ENCODE peak calls at places on chromosomes 12 and 14, in six cellular contexts. M, J, Q, C, A and R are unnamed samples.

GRCh38 chr12:109074866-109075265 is 18.4 kb downstream of the ALKBH2 start:
- DNase-seq in M (no peak), J (no peak), Q (no peak), C (no peak), A (no peak), R (no peak)

GRCh38 chr12:48927261-48927660 is 2.0 kb upstream of the FKBP11 start:
- DNase-seq in M (no peak), J (no peak), Q (peak; percentile 96), C (peak; percentile 69), A (no peak), R (no peak)

GRCh38 chr12:130650131-130650530 is 66.0 kb downstream of the RIMBP2 start:
- DNase-seq in M (no peak), J (no peak), Q (no peak), C (no peak), A (peak; percentile 32), R (no peak)

GRCh38 chr14:44895716-44896115 is 66.0 kb downstream of the KLHL28 start:
- DNase-seq in M (no peak), J (no peak), Q (peak; percentile 90), C (peak; percentile 82), A (no peak), R (peak; percentile 80)

GRCh38 chr12:104480826-104481457 is 24.2 kb downstream of the CHST11 start:
- DNase-seq in M (no peak), J (no peak), Q (peak; percentile 79), C (peak; percentile 83), A (no peak), R (no peak)

GRCh38 chr12:66819587-66819986 is 140.7 kb upstream of the GRIP1 start:
- DNase-seq in M (no peak), J (no peak), Q (no peak), C (no peak), A (no peak), R (no peak)

GRCh38 chr12:80504389-80505153 is 60.5 kb downstream of the PTPRQ start:
- DNase-seq in M (peak; percentile 12), J (no peak), Q (peak; percentile 17), C (peak; percentile 46), A (no peak), R (no peak)

GRCh38 chr14:85856430-85856829 is 326.5 kb downstream of the FLRT2 start:
- DNase-seq in M (no peak), J (no peak), Q (no peak), C (peak; percentile 45), A (no peak), R (no peak)

GRCh38 chr14:50127802-50128201 is 11.4 kb upstream of the VCPKMT start:
- DNase-seq in M (no peak), J (no peak), Q (no peak), C (no peak), A (no peak), R (no peak)

GRCh38 chr14:36514278-36515104 is 5.5 kb downstream of the NKX2-1 start:
- DNase-seq in M (no peak), J (no peak), Q (no peak), C (no peak), A (peak; percentile 43), R (no peak)

GRCh38 chr12:92226036-92226661 is 80.5 kb upstream of the BTG1 start:
- DNase-seq in M (no peak), J (no peak), Q (peak; percentile 28), C (peak; percentile 58), A (no peak), R (no peak)

GRCh38 chr14:104425171-104425681 is 154.3 kb upstream of the C14orf180 start:
- DNase-seq in M (no peak), J (no peak), Q (no peak), C (no peak), A (no peak), R (no peak)

GRCh38 chr12:88793091-88793490 is 212.8 kb upstream of the KITLG start:
- DNase-seq in M (no peak), J (no peak), Q (peak; percentile 75), C (peak; percentile 57), A (no peak), R (no peak)

GRCh38 chr12:49546481-49546880 is 7.7 kb downstream of the KCNH3 start:
- DNase-seq in M (no peak), J (no peak), Q (no peak), C (no peak), A (no peak), R (no peak)

GRCh38 chr14:52131640-52132320 is 62.9 kb upstream of the NID2 start:
- DNase-seq in M (peak; percentile 72), J (peak; percentile 78), Q (peak; percentile 96), C (peak; percentile 98), A (peak; percentile 97), R (no peak)

GRCh38 chr14:73888971-73889370 is 2.3 kb downstream of the ZNF410 start:
- DNase-seq in M (no peak), J (no peak), Q (peak; percentile 28), C (no peak), A (no peak), R (peak; percentile 70)

GRCh38 chr12:109185441-109185840 is 69.1 kb downstream of the ACACB start:
- DNase-seq in M (no peak), J (no peak), Q (no peak), C (no peak), A (no peak), R (no peak)

GRCh38 chr12:31868980-31869379 is 90.2 kb upstream of the RESF1 start:
- DNase-seq in M (peak; percentile 9), J (peak; percentile 35), Q (peak; percentile 20), C (peak; percentile 69), A (peak; percentile 1), R (peak; percentile 2)

GRCh38 chr12:76860301-76860700 is 18.5 kb downstream of the CSRP2 start:
- DNase-seq in M (no peak), J (no peak), Q (no peak), C (no peak), A (no peak), R (no peak)

GRCh38 chr14:38994721-38995120 is 108.3 kb downstream of the SEC23A start:
- DNase-seq in M (no peak), J (no peak), Q (no peak), C (no peak), A (peak; percentile 89), R (no peak)

GRCh38 chr14:32370720-32371119 is 41.6 kb downstream of the AKAP6 start:
- DNase-seq in M (no peak), J (peak; percentile 60), Q (peak; percentile 89), C (peak; percentile 76), A (no peak), R (peak; percentile 70)

GRCh38 chr14:98138666-98139065 is 1133.3 kb downstream of the BCL11B start:
- DNase-seq in M (peak; percentile 79), J (no peak), Q (no peak), C (no peak), A (peak; percentile 17), R (no peak)

GRCh38 chr14:76375484-76375883 is 453 bp upstream of the ESRRB start:
- DNase-seq in M (no peak), J (no peak), Q (no peak), C (no peak), A (no peak), R (no peak)

GRCh38 chr12:45572114-45572513 is 157.4 kb upstream of the ARID2 start:
- DNase-seq in M (no peak), J (no peak), Q (no peak), C (no peak), A (no peak), R (no peak)

GRCh38 chr12:53102883-53103807 is at the start of gene SOAT2:
- DNase-seq in M (peak; percentile 85), J (no peak), Q (no peak), C (no peak), A (no peak), R (no peak)

GRCh38 chr14:35287481-35288013 is 4.6 kb upstream of the PSMA6 start:
- DNase-seq in M (peak; percentile 69), J (no peak), Q (no peak), C (no peak), A (no peak), R (no peak)

GRCh38 chr14:91108941-91109611 is 4.8 kb upstream of the DGLUCY start:
- DNase-seq in M (peak; percentile 66), J (peak; percentile 27), Q (no peak), C (no peak), A (no peak), R (no peak)

GRCh38 chr12:54363610-54364009 is 676 bp downstream of the GPR84 start:
- DNase-seq in M (no peak), J (no peak), Q (no peak), C (no peak), A (no peak), R (no peak)